ENCODE peak calls at places on chromosomes 6 and 20, in ten cellular contexts. J, E, D, C, I, T, S, Z, L and H are unnamed samples.

GRCh38 chr6:137758661-137759060 is 108.4 kb upstream of the TNFAIP3 start:
- DNase-seq in L (no peak), D (no peak), J (no peak), C (no peak), T (no peak), E (no peak), Z (no peak), S (no peak), I (no peak), H (no peak)

GRCh38 chr6:44801188-44801587 is 413.7 kb downstream of the CDC5L start:
- DNase-seq in L (no peak), E (no peak), S (no peak), Z (no peak), D (no peak), I (no peak), J (no peak), C (no peak), T (no peak), H (no peak)

GRCh38 chr20:9331707-9332435 is 182.5 kb upstream of the LAMP5 start:
- DNase-seq in C (no peak), I (no peak), T (no peak), Z (no peak), L (no peak), J (no peak), E (no peak), S (no peak), D (no peak), H (no peak)

GRCh38 chr20:61682998-61683681 is 382.5 kb downstream of the TAF4 start:
- DNase-seq in T (no peak), I (no peak), S (no peak), E (no peak), J (no peak), C (no peak), D (no peak), Z (no peak), L (no peak), H (no peak)

GRCh38 chr6:118488631-118489030 is 59.5 kb upstream of the PLN start:
- DNase-seq in J (no peak), E (no peak), D (no peak), C (no peak), Z (no peak), L (no peak), T (no peak), I (no peak), S (no peak), H (no peak)

GRCh38 chr20:17501701-17502100 is 29.5 kb downstream of the BFSP1 start:
- DNase-seq in S (no peak), I (no peak), E (no peak), Z (no peak), J (no peak), T (peak), L (no peak), D (no peak), C (no peak), H (no peak)

GRCh38 chr6:11653028-11653583 is 115.6 kb downstream of the TMEM170B start:
- DNase-seq in D (no peak), J (peak), E (peak), T (no peak), C (no peak), I (peak), L (no peak), Z (peak), S (no peak), H (peak)

GRCh38 chr20:8720089-8720488 is 348.8 kb upstream of the PLCB4 start:
- DNase-seq in J (no peak), I (peak), S (no peak), T (no peak), C (no peak), D (no peak), E (no peak), Z (peak), L (no peak), H (no peak)

GRCh38 chr6:32151885-32152311 is at the start of gene PRRT1:
- DNase-seq in I (no peak), E (peak), Z (no peak), L (no peak), J (no peak), D (no peak), C (no peak), T (no peak), S (no peak), H (no peak)

GRCh38 chr6:44073612-44074382 is 53.5 kb downstream of the MRPL14 start:
- DNase-seq in C (peak), J (no peak), T (peak), I (peak), L (no peak), E (peak), D (no peak), Z (no peak), S (no peak), H (no peak)

GRCh38 chr6:75524322-75524972 is 30.8 kb upstream of the FILIP1 start:
- DNase-seq in D (peak), T (no peak), Z (peak), L (no peak), E (peak), I (peak), J (peak), S (no peak), C (no peak), H (peak)

GRCh38 chr20:63230800-63231268 is 4.9 kb upstream of the BIRC7 start:
- DNase-seq in T (peak), D (no peak), L (peak), E (peak), J (peak), Z (peak), I (peak), S (peak), C (peak), H (no peak)

GRCh38 chr6:135162678-135163439 is 18.2 kb upstream of the MYB start:
- DNase-seq in Z (peak), D (no peak), T (no peak), J (peak), E (peak), C (peak), S (no peak), L (no peak), I (no peak), H (no peak)

GRCh38 chr6:146770965-146771735 is 172.4 kb downstream of the ADGB start:
- DNase-seq in D (peak), J (no peak), T (peak), L (peak), Z (peak), E (no peak), C (no peak), S (peak), I (no peak), H (no peak)

GRCh38 chr6:109082178-109082577 is 12.5 kb downstream of the SESN1 start:
- DNase-seq in S (no peak), L (no peak), I (peak), E (peak), J (no peak), Z (peak), T (no peak), C (no peak), D (no peak), H (no peak)

GRCh38 chr20:63106765-63107448 is 100.1 kb upstream of the BHLHE23 start:
- DNase-seq in L (no peak), D (no peak), Z (no peak), T (no peak), S (peak), C (no peak), I (no peak), J (no peak), E (no peak), H (no peak)

DNA sequence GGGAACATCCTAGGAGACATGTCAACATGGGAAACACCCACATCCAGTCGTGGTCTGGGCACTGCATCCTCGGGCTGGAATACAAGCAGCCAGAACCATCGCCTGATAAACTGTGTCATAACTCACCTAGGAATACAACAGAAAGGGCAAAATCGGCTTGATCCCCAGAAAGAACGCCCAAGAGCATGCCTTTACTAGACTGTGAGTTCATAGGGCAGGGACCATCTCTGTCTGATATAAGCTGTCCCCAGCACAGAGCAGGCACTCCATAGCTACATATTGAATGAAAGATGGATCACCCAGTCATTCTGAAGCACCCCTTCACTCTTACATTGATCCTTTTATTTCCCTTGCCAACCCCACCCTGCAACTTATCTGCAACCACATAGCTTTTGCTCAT is 23.8 kb downstream of the RIPOR2 start:
- DNase-seq in I (no peak), D (no peak), L (no peak), Z (no peak), T (no peak), J (no peak), S (no peak), C (no peak), E (no peak), H (no peak)
- H3K4me3 ChIP-seq in I (peak), D (no peak), L (no peak), Z (no peak), T (no peak), J (no peak), S (no peak), C (peak), E (peak), H (no peak)

DNA sequence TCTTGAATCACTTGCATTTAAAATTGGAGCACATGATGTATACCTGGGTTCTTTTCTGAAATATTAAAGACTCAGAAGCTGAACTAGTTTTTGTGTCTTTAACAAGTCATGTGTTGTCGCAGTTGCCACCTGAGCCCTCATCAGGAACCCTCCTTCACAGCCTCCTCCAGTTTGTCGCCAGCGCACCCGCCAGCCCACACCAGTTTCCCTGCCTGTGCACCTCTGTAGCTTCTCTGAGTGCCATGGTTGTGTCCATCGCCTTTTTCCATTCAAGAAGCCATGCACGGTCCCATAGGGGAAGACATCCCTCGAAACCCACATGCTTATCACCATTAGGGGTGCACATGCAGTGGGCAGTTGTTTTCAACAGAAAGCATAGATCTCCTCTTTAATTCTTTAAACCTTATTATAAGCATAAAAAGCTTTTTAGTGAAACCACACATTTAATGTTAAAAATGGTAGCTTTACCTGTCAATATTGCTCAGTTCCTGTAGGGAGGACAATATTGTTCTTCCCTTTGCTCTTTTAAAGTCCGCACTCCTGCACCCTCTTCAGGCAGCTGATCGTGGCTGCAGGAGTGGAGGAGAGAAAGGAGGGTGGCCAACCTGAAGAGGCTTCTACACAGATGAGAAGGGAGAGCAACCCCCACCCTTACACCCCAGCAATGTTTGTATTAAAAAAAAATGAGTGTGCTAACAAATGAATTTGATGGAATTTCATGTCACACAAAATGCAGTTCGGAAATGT is 121.9 kb downstream of the CFAP61 start:
- DNase-seq in T (no peak), E (peak), L (no peak), D (no peak), I (no peak), J (no peak), S (no peak), C (no peak), Z (no peak), H (no peak)
- TF ChIP-seq CTCF in T (no peak), E (peak), L (no peak), D (no peak), I (no peak), J (no peak), S (no peak), C (no peak), Z (no peak), H (no peak)

GRCh38 chr6:166443166-166443565 is 60.4 kb upstream of the MPC1 start:
- DNase-seq in D (no peak), I (no peak), C (no peak), L (no peak), Z (no peak), T (no peak), J (no peak), E (no peak), S (no peak), H (no peak)

GRCh38 chr6:166442131-166442530 is 59.4 kb upstream of the MPC1 start:
- DNase-seq in S (no peak), I (no peak), J (no peak), C (no peak), L (no peak), D (no peak), Z (no peak), E (no peak), T (no peak), H (no peak)

GRCh38 chr6:166446146-166446545 is 63.4 kb upstream of the MPC1 start:
- DNase-seq in S (no peak), Z (no peak), L (no peak), D (no peak), I (no peak), E (no peak), J (no peak), C (no peak), T (no peak), H (no peak)

GRCh38 chr6:166446567-166447065 is 63.9 kb upstream of the MPC1 start:
- DNase-seq in T (no peak), D (no peak), J (no peak), C (no peak), E (no peak), I (no peak), L (no peak), S (no peak), Z (no peak), H (peak)

DNA sequence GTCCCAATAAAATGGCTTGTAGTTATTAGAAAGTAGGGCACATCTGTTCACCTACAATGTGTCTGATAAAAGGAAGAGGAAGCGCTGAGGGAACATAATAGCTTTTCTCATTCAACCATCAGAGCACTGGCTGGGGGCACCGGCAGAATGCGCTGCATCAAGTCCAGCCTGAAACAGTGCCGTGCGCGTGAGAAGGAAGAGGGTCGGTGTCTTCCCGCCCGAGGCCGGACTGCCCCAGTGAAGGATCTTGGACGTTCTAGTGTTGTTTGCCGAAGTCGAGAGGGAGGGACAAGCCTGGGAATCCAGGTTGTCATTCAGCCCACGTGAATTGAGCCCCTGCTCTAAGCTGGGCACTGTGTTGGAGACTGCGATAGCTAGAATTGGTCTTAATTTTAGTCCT is 61.7 kb upstream of the MPC1 start:
- DNase-seq in C (no peak), J (no peak), L (no peak), E (no peak), D (no peak), I (no peak), T (no peak), S (no peak), Z (no peak), H (no peak)
- H3K4me3 ChIP-seq in C (no peak), J (no peak), L (no peak), E (no peak), D (no peak), I (no peak), T (no peak), S (no peak), Z (no peak), H (no peak)

DNA sequence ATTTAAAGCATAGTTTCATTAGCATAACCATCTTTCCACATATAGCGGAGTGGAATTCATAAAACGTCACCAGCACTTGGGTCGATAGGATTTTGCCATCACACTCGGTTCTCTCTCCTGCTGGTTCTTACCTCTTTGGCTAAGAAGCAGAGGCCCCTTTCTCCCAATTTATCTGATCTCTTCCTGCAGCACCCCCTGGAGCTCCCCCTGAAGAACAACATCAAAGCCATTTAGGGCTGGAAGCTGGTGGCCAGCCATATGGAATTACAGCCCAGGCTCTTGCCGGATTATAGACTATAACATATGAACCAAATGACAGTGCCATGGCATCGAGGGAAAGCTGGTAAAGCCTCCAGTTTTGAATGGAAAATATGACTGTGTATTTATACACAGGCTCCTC is 6.4 kb upstream of the KIF6 start:
- DNase-seq in J (no peak), Z (no peak), I (no peak), S (no peak), E (peak), C (no peak), T (no peak), L (no peak), D (no peak), H (no peak)
- TF ChIP-seq CTCF in J (no peak), Z (no peak), I (peak), S (no peak), E (peak), C (no peak), T (no peak), L (no peak), D (no peak), H (peak)

DNA sequence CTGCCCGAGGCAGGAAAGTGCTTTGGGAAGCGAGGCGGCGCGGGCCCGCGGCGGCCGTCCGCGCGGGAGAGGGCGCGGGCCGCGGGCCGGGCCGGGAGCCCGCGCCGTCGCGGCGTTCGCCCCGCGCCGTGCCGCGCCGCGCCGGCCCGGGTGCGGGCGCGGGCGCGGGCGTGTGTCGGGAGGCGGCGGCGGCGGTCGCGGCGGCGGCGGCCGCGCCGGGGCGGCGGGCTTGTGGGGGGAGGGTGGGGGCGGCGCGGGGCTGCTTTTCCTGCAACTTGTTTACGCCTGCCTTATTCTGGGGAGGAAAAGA is 1.4 kb downstream of the L3MBTL3 start:
- DNase-seq in L (no peak), D (no peak), S (peak), C (no peak), Z (no peak), I (no peak), J (no peak), T (no peak), E (peak), H (no peak)
- H3K4me3 ChIP-seq in L (peak), D (peak), S (peak), C (peak), Z (peak), I (peak), J (peak), T (peak), E (peak), H (peak)

GRCh38 chr20:43658068-43658722 is 8.7 kb upstream of the MYBL2 start:
- DNase-seq in J (peak), S (no peak), L (no peak), T (no peak), D (no peak), Z (peak), C (no peak), E (peak), I (no peak), H (peak)
- TF ChIP-seq CTCF in J (no peak), S (no peak), L (no peak), T (no peak), D (no peak), Z (no peak), C (peak), E (no peak), I (peak), H (peak)

DNA sequence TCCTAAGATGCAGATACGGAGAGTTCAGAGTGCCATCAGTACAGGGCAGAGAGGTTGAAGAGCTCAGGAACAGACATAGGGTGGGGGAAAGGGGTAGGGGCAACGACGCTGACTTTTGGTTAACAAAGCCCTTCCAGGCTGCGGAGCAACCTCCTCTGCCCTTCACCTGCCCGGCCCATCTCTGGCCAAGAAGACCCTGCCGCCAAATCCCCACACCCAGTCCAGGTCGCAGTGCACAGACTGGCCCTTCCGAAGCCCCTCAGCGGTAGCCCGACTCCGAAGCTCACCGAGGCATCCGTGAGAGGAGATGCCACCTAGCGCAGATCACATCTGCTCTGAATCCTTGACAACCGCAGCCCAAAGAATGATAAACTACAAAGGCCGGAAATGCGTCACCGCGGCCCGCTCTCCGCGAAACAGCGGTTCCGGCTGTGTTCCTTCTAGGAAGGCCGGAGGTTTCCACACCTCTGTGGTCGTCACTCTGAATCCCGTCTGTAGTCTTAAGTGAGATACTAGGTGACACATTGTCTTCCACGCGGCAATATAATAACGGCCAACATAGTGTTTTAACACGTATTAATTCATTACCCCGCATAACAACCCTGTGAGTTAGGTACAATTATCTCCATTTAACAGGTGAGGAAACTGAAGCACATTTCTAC is at the start of gene ZSCAN23:
- DNase-seq in T (peak), L (peak), S (peak), Z (peak), I (peak), E (peak), J (no peak), C (peak), D (peak), H (peak)
- H3K4me3 ChIP-seq in T (peak), L (peak), S (peak), Z (peak), I (peak), E (peak), J (no peak), C (peak), D (peak), H (peak)

DNA sequence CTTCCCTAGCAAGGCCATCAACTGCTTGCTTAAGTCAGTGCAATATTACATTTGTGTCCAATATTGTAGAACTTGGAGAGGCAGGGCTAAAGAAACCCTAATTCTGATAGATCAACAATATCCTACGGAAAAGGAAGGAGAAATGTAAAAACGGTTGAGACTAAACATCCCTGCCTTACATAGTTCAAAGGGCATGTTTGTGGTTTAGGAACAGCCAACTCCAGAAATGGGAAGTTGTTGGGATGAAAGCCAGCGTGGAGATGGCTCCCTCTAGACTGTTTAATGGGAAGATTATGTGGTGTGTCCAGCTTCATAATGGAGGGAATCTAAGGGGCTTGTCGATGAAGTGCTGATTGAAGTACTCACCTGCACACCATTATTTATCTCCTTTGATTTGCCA is 145.3 kb upstream of the TENT5A start:
- DNase-seq in J (no peak), D (no peak), I (peak), Z (no peak), C (peak), L (no peak), T (no peak), E (no peak), S (no peak), H (no peak)
- TF ChIP-seq CTCF in J (no peak), D (no peak), I (peak), Z (no peak), C (no peak), L (no peak), T (no peak), E (no peak), S (no peak), H (no peak)